ENCODE peak calls at places on chromosomes 3 and 15, in seven cellular contexts. E is tibial nerve, B is psoas muscle, H is endodermal cell, P is foreskin fibroblast, M is renal cortical epithelial cell, U is PC-3. Q is an unnamed sample.

GRCh38 chr15:56835598-56836275 is 82.7 kb upstream of the TCF12 start:
- DNase-seq in E (no peak), B (no peak), H (no peak), P (no peak), M (peak), U (no peak), Q (no peak)

GRCh38 chr15:66452971-66453580 is 44.5 kb downstream of the SNAPC5 start:
- DNase-seq in E (peak), B (no peak), H (no peak), P (no peak), M (peak), U (no peak), Q (no peak)

GRCh38 chr3:128727485-128727884 is 1.5 kb downstream of the RAB7A start:
- DNase-seq in E (no peak), B (no peak), H (no peak), P (no peak), M (peak), U (peak), Q (no peak)

GRCh38 chr3:123140591-123140990 is 61.2 kb upstream of the SEC22A start:
- DNase-seq in E (no peak), B (no peak), H (no peak), P (no peak), M (no peak), U (no peak), Q (no peak)

GRCh38 chr15:101652783-101653430 is 726 bp upstream of the TM2D3 start:
- DNase-seq in E (no peak), B (no peak), H (peak), P (peak), M (peak), U (peak), Q (no peak)

GRCh38 chr15:89114974-89115373 is 26.7 kb downstream of the ABHD2 start:
- DNase-seq in E (no peak), B (no peak), H (no peak), P (peak), M (peak), U (peak), Q (no peak)

GRCh38 chr15:89416339-89417183 is 79.8 kb downstream of the RHCG start:
- DNase-seq in E (no peak), B (peak), H (peak), P (no peak), M (peak), U (peak), Q (no peak)

GRCh38 chr3:177234121-177234520 is 36.8 kb upstream of the TBL1XR1 start:
- DNase-seq in E (no peak), B (no peak), H (no peak), P (no peak), M (no peak), U (no peak), Q (no peak)

GRCh38 chr3:134353831-134354611 is 20.2 kb downstream of the AMOTL2 start:
- DNase-seq in E (no peak), B (no peak), H (peak), P (no peak), M (peak), U (no peak), Q (no peak)

GRCh38 chr3:53171109-53171453 is 10.1 kb downstream of the PRKCD start:
- DNase-seq in E (no peak), B (no peak), H (no peak), P (no peak), M (no peak), U (no peak), Q (no peak)

GRCh38 chr3:114332342-114333179 is 38.7 kb downstream of the TIGIT start:
- DNase-seq in E (no peak), B (no peak), H (no peak), P (no peak), M (no peak), U (no peak), Q (no peak)

GRCh38 chr15:41827290-41827879 is 507 bp upstream of the JMJD7 start:
- DNase-seq in E (no peak), B (no peak), H (peak), P (no peak), M (no peak), U (no peak), Q (no peak)

GRCh38 chr3:98962951-98963350 is 61.5 kb upstream of the DCBLD2 start:
- DNase-seq in E (no peak), B (no peak), H (no peak), P (peak), M (peak), U (peak), Q (no peak)

GRCh38 chr3:164791263-164791662 is 287.0 kb downstream of the SI start:
- DNase-seq in E (no peak), B (no peak), H (no peak), P (no peak), M (no peak), U (peak), Q (no peak)

GRCh38 chr15:60605879-60606304 is 127.0 kb upstream of the ICE2 start:
- DNase-seq in E (no peak), B (no peak), H (no peak), P (peak), M (no peak), U (no peak), Q (no peak)

GRCh38 chr3:189806171-189806951 is 175.2 kb downstream of the TP63 start:
- DNase-seq in E (no peak), B (no peak), H (peak), P (no peak), M (peak), U (no peak), Q (no peak)

GRCh38 chr3:31908391-31909097 is 72.5 kb downstream of the OSBPL10 start:
- DNase-seq in E (no peak), B (no peak), H (peak), P (no peak), M (peak), U (peak), Q (no peak)

GRCh38 chr3:143644370-143645089 is 203.7 kb downstream of the SLC9A9 start:
- DNase-seq in E (no peak), B (no peak), H (peak), P (peak), M (peak), U (peak), Q (no peak)

GRCh38 chr3:114900908-114901307 is 246.2 kb downstream of the ZBTB20 start:
- DNase-seq in E (no peak), B (no peak), H (no peak), P (no peak), M (peak), U (no peak), Q (no peak)

GRCh38 chr3:18302517-18302916 is 122.6 kb downstream of the SATB1 start:
- DNase-seq in E (no peak), B (no peak), H (no peak), P (peak), M (peak), U (peak), Q (no peak)

GRCh38 chr3:27326211-27326948 is 42.8 kb downstream of the NEK10 start:
- DNase-seq in E (no peak), B (no peak), H (no peak), P (peak), M (no peak), U (peak), Q (no peak)

GRCh38 chr3:52092891-52093290 is 36.5 kb upstream of the DUSP7 start:
- DNase-seq in E (no peak), B (no peak), H (no peak), P (no peak), M (no peak), U (no peak), Q (no peak)

GRCh38 chr3:86969500-86970189 is 21.3 kb downstream of the VGLL3 start:
- DNase-seq in E (no peak), B (no peak), H (peak), P (no peak), M (no peak), U (peak), Q (no peak)

GRCh38 chr3:30286811-30287210 is 319.6 kb upstream of the TGFBR2 start:
- DNase-seq in E (no peak), B (no peak), H (no peak), P (no peak), M (peak), U (peak), Q (no peak)

GRCh38 chr3:69530554-69530953 is 144.7 kb upstream of the FRMD4B start:
- DNase-seq in E (no peak), B (no peak), H (no peak), P (no peak), M (no peak), U (no peak), Q (no peak)

GRCh38 chr15:91307561-91307960 is 207.5 kb downstream of the SV2B start:
- DNase-seq in E (no peak), B (no peak), H (no peak), P (no peak), M (no peak), U (no peak), Q (no peak)

GRCh38 chr15:90580946-90581345 is 51.2 kb downstream of the CRTC3 start:
- DNase-seq in E (no peak), B (no peak), H (no peak), P (no peak), M (no peak), U (no peak), Q (no peak)

GRCh38 chr15:29183071-29183831 is 86.4 kb downstream of the NSMCE3 start:
- DNase-seq in E (no peak), B (no peak), H (no peak), P (peak), M (peak), U (peak), Q (no peak)

GRCh38 chr3:189355481-189356201 is 183.9 kb downstream of the TPRG1 start:
- DNase-seq in E (no peak), B (no peak), H (peak), P (peak), M (peak), U (peak), Q (no peak)

GRCh38 chr15:51861557-51862350 is 32.3 kb downstream of the TMOD3 start:
- DNase-seq in E (no peak), B (no peak), H (no peak), P (no peak), M (peak), U (peak), Q (no peak)

GRCh38 chr3:42036483-42036823 is 54.7 kb upstream of the TRAK1 start:
- DNase-seq in E (no peak), B (no peak), H (no peak), P (peak), M (peak), U (peak), Q (no peak)

GRCh38 chr3:127817331-127817821 is 4.9 kb downstream of the MGLL start:
- DNase-seq in E (no peak), B (peak), H (peak), P (peak), M (peak), U (peak), Q (no peak)

GRCh38 chr3:8357859-8358258 is 143.8 kb upstream of the LMCD1 start:
- DNase-seq in E (no peak), B (no peak), H (no peak), P (no peak), M (no peak), U (no peak), Q (no peak)

GRCh38 chr15:100118546-100118945 is 223.2 kb downstream of the ADAMTS17 start:
- DNase-seq in E (no peak), B (no peak), H (no peak), P (no peak), M (no peak), U (no peak), Q (no peak)